ENCODE peak calls at places on chromosomes 4 and X, in seven cellular contexts. D is K562, B is H1, U is HCT116, C is SK-N-SH, S is HepG2, K is GM12878. J is an unnamed sample.

GRCh38 chr4:102246416-102246815 is 98.9 kb downstream of the SLC39A8 start:
- DNase-seq in S (no peak), C (no peak), U (no peak), B (no peak), D (no peak), K (no peak), J (peak; percentile 84)

GRCh38 chrX:63330681-63331080 is 20.5 kb downstream of the SPIN4 start:
- DNase-seq in U (no peak), S (no peak), D (no peak), K (no peak), B (no peak), C (no peak), J (no peak)

GRCh38 chr4:41981456-41981855 is at the start of gene DCAF4L1:
- DNase-seq in B (no peak), C (no peak), S (no peak), D (no peak), U (no peak), K (no peak), J (no peak)

GRCh38 chrX:106684207-106684606 is 42.3 kb upstream of the RNF128 start:
- DNase-seq in B (no peak), D (no peak), K (no peak), C (no peak), S (no peak), U (no peak), J (peak; percentile 20)

GRCh38 chrX:11386001-11386523 is 92.8 kb downstream of the AMELX start:
- DNase-seq in S (no peak), C (no peak), D (no peak), K (no peak), B (no peak), U (no peak), J (no peak)

GRCh38 chrX:17553451-17553850 is 178.5 kb downstream of the NHS start:
- DNase-seq in B (no peak), K (no peak), C (no peak), S (no peak), D (no peak), U (no peak), J (no peak)

GRCh38 chr4:75432683-75433082 is 81.5 kb downstream of the RCHY1 start:
- DNase-seq in S (peak; percentile 46), U (peak; percentile 21), D (peak; percentile 55), B (no peak), C (peak; percentile 38), K (no peak), J (no peak)

GRCh38 chr4:112361181-112361791 is 64.1 kb downstream of the ALPK1 start:
- DNase-seq in B (peak; percentile 68), U (no peak), D (no peak), C (no peak), K (peak; percentile 82), S (peak; percentile 42), J (no peak)

GRCh38 chrX:85499400-85499799 is 119.9 kb upstream of the POF1B start:
- DNase-seq in C (no peak), S (no peak), K (no peak), D (no peak), U (no peak), B (no peak), J (peak; percentile 52)

GRCh38 chr4:3253808-3254207 is 4.8 kb downstream of the MSANTD1 start:
- DNase-seq in B (peak; percentile 40), D (no peak), U (no peak), C (no peak), S (no peak), K (no peak), J (no peak)

GRCh38 chr4:69583543-69583942 is 55.9 kb downstream of the UGT2A2 start:
- DNase-seq in D (no peak), C (no peak), K (no peak), S (no peak), U (no peak), B (no peak), J (no peak)

GRCh38 chr4:98816386-98816785 is 112.5 kb downstream of the EIF4E start:
- DNase-seq in B (no peak), S (no peak), D (no peak), C (no peak), K (no peak), U (no peak), J (no peak)

GRCh38 chr4:122775039-122775438 is 42.5 kb downstream of the BBS12 start:
- DNase-seq in U (no peak), S (no peak), C (no peak), B (no peak), D (peak; percentile 60), K (no peak), J (no peak)

DNA sequence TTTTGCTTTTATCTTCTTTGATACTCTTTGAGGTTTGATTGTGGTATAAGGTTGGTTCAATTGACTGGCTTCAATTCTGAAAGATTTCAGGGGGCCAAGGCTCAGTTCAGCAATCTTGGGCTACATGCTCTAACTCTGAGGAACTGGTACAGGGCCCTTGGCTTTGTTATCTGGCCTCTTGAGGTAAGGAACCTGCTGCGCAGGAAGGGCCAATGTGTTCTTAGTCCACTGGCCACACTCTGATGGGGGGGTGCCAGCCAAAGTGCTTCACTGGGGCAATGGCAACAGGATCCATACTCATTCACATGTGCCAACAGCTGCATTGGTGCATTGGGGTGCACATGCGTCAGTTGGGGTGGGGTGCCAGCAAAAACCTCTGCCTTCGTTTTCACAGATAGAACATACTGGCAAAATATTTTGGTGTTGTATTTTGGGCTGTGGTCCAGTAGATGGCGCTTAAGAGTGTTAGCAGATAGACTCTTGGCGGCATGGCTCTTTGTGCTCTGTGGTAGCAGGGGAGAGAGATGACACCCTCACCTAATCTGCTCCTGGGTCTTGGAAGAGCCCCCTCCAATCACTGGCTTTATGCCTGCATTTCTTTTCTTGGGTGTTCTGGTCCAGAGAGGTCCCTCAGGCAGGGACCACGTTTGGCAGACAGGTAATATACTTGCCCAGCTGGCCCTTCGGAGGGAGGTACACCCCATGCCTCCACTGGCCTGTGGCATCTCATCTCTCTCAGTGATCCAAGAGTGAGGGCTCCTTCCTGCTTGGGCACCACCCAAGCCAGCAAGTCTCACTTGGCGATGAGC is 42.9 kb downstream of the NDST3 start:
- DNase-seq in K (no peak), C (peak; percentile 24), U (peak; percentile 32), B (peak; percentile 67), D (no peak), S (peak; percentile 31), J (peak; percentile 35)
- TF ChIP-seq JUND in K (no peak), C (no peak), U (no peak), B (no peak), D (no peak), S (no peak), J (no peak)

GRCh38 chrX:136797787-136798186 is 17.1 kb upstream of the ARHGEF6 start:
- DNase-seq in U (no peak), C (no peak), S (no peak), K (no peak), B (no peak), D (no peak), J (no peak)
- TF ChIP-seq JUND in U (no peak), C (no peak), S (no peak), K (no peak), B (no peak), D (no peak), J (no peak)

GRCh38 chrX:139720136-139720535 is 12.2 kb upstream of the MCF2 start:
- DNase-seq in D (no peak), U (no peak), B (peak; percentile 42), K (no peak), C (no peak), S (peak; percentile 30), J (no peak)
- TF ChIP-seq JUND in D (no peak), U (no peak), B (peak; percentile 43), K (no peak), C (no peak), S (no peak), J (no peak)

GRCh38 chr4:15654556-15655222 is 468 bp downstream of the FBXL5 start:
- DNase-seq in S (peak; percentile 15), D (peak; percentile 60), K (no peak), U (no peak), C (no peak), B (no peak), J (no peak)
- TF ChIP-seq JUND in S (no peak), D (no peak), K (no peak), U (no peak), C (no peak), B (no peak), J (no peak)

GRCh38 chrX:66677430-66677829 is 38.6 kb upstream of the EDA2R start:
- DNase-seq in K (no peak), S (no peak), U (no peak), B (no peak), C (no peak), D (no peak), J (no peak)
- TF ChIP-seq JUND in K (no peak), S (no peak), U (no peak), B (no peak), C (no peak), D (no peak), J (no peak)

GRCh38 chr4:6268650-6269399 is 825 bp upstream of the WFS1 start:
- DNase-seq in U (no peak), B (no peak), D (no peak), C (no peak), S (no peak), K (no peak), J (no peak)
- TF ChIP-seq JUND in U (no peak), B (no peak), D (no peak), C (no peak), S (no peak), K (no peak), J (no peak)

GRCh38 chrX:123756320-123756719 is 23.5 kb upstream of the THOC2 start:
- DNase-seq in U (no peak), S (no peak), K (no peak), C (no peak), B (no peak), D (no peak), J (no peak)
- TF ChIP-seq JUND in U (no peak), S (no peak), K (no peak), C (no peak), B (no peak), D (no peak), J (no peak)